ENCODE peak calls at places on chromosome 9, in six cellular contexts. Y is stomach; V is sigmoid colon; G is cardiac muscle cell; Z is CD4-positive, CD25-positive, alpha-beta regulatory T cell; Q is psoas muscle. K is an unnamed sample.

GRCh38 chr9:36781532-36781931 is 208.8 kb downstream of the MELK start:
- DNase-seq in Y (peak; percentile 28), V (no peak), G (peak; percentile 10), Z (no peak), Q (no peak), K (no peak)

GRCh38 chr9:37935106-37935505 is 31.2 kb upstream of the SLC25A51 start:
- DNase-seq in Y (no peak), V (no peak), G (no peak), Z (no peak), Q (no peak), K (peak; percentile 32)

GRCh38 chr9:75937859-75938258 is 47.4 kb downstream of the PCSK5 start:
- DNase-seq in Y (no peak), V (no peak), G (peak; percentile 68), Z (no peak), Q (no peak), K (no peak)

GRCh38 chr9:113588936-113589335 is 125.4 kb downstream of the RGS3 start:
- DNase-seq in Y (no peak), V (peak; percentile 28), G (no peak), Z (no peak), Q (no peak), K (no peak)

GRCh38 chr9:16726023-16726422 is 144.4 kb downstream of the BNC2 start:
- DNase-seq in Y (no peak), V (no peak), G (peak; percentile 71), Z (no peak), Q (no peak), K (no peak)

GRCh38 chr9:104608336-104608735 is 2.9 kb upstream of the OR13C2 start:
- DNase-seq in Y (no peak), V (no peak), G (no peak), Z (no peak), Q (no peak), K (no peak)

GRCh38 chr9:126953089-126953809 is 38.7 kb downstream of the RALGPS1 start:
- DNase-seq in Y (no peak), V (no peak), G (peak; percentile 78), Z (no peak), Q (no peak), K (no peak)

GRCh38 chr9:133003671-133004090 is 25.2 kb downstream of the GFI1B start:
- DNase-seq in Y (no peak), V (no peak), G (no peak), Z (no peak), Q (no peak), K (no peak)

GRCh38 chr9:133952598-133953550 is 39.2 kb downstream of the VAV2 start:
- DNase-seq in Y (no peak), V (no peak), G (no peak), Z (no peak), Q (no peak), K (peak; percentile 18)

GRCh38 chr9:68981825-68982224 is 32.1 kb downstream of the PRKACG start:
- DNase-seq in Y (no peak), V (no peak), G (peak; percentile 13), Z (no peak), Q (no peak), K (no peak)

GRCh38 chr9:27276182-27277030 is 20.5 kb downstream of the EQTN start:
- DNase-seq in Y (no peak), V (no peak), G (peak; percentile 76), Z (peak; percentile 34), Q (no peak), K (no peak)

GRCh38 chr9:20611751-20612287 is 10.5 kb downstream of the MLLT3 start:
- DNase-seq in Y (no peak), V (no peak), G (peak; percentile 83), Z (no peak), Q (no peak), K (no peak)

GRCh38 chr9:69085523-69086283 is 50.2 kb downstream of the FXN start:
- DNase-seq in Y (no peak), V (no peak), G (peak; percentile 95), Z (no peak), Q (no peak), K (no peak)

GRCh38 chr9:81787747-81788632 is 98.6 kb upstream of the TLE1 start:
- DNase-seq in Y (no peak), V (peak; percentile 64), G (peak; percentile 98), Z (no peak), Q (peak; percentile 47), K (no peak)

GRCh38 chr9:97672403-97672802 is 24.7 kb downstream of the XPA start:
- DNase-seq in Y (no peak), V (no peak), G (no peak), Z (no peak), Q (no peak), K (no peak)

GRCh38 chr9:88748566-88749238 is 213.7 kb downstream of the NXNL2 start:
- DNase-seq in Y (no peak), V (peak; percentile 85), G (peak; percentile 90), Z (no peak), Q (peak; percentile 55), K (peak; percentile 71)

GRCh38 chr9:100052375-100052774 is 46.4 kb downstream of the ERP44 start:
- DNase-seq in Y (no peak), V (no peak), G (no peak), Z (no peak), Q (no peak), K (no peak)

GRCh38 chr9:114467226-114467750 is 38.0 kb downstream of the WHRN start:
- DNase-seq in Y (no peak), V (no peak), G (no peak), Z (no peak), Q (no peak), K (no peak)

GRCh38 chr9:133163559-133164208 is at the start of gene GBGT1:
- DNase-seq in Y (peak; percentile 75), V (peak; percentile 85), G (peak; percentile 65), Z (no peak), Q (peak; percentile 75), K (peak; percentile 93)

GRCh38 chr9:106925392-106925791 is 62.4 kb downstream of the ZNF462 start:
- DNase-seq in Y (no peak), V (no peak), G (no peak), Z (no peak), Q (no peak), K (no peak)

GRCh38 chr9:130780865-130781504 is 54.1 kb upstream of the ABL1 start:
- DNase-seq in Y (no peak), V (peak; percentile 95), G (peak; percentile 99), Z (no peak), Q (peak; percentile 69), K (peak; percentile 74)

GRCh38 chr9:123267481-123268239 is 726 bp downstream of the STRBP start:
- DNase-seq in Y (peak; percentile 32), V (peak; percentile 62), G (no peak), Z (no peak), Q (peak; percentile 18), K (peak; percentile 23)

GRCh38 chr9:123266655-123267421 is 1.5 kb downstream of the STRBP start:
- DNase-seq in Y (no peak), V (no peak), G (no peak), Z (no peak), Q (no peak), K (no peak)

GRCh38 chr9:123269316-123269715 is 930 bp upstream of the STRBP start:
- DNase-seq in Y (no peak), V (no peak), G (no peak), Z (no peak), Q (no peak), K (no peak)

GRCh38 chr9:123268950-123269302 is 540 bp upstream of the STRBP start:
- DNase-seq in Y (no peak), V (no peak), G (no peak), Z (no peak), Q (no peak), K (no peak)

DNA sequence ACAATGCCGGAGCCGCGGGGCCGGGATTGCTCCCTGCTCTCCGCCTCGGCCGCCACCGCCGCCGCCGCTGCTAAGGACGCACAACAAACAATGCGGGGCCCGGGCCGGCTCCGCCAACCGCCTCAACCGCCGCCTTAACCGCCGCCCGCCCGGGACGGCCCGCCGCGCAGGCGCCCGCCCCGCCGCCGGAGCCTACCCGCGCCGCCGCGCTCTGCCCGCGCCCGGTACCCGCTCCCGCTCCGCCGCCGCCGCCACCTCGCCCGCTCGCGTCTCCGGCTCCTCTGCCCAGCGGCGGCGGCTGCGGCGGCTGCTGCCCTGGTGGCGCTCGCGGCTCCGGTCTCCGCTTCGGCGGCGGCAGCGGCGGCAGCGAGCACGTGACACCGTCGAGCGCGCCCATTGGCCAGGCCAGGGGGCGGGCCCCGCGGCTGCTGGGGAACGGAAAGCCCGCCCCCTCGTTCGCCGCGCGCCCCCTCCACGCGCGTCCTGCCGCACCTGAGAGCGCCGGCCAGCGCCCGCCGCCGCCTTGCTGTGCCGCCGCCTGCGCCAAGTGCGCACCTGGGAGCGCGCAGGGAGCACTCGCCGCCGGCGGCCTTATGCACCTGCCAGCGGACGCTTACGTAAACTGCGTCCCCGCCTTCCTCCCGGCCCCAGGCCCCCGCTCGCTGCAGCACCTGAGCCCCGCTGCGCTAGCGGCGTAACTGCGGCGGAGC is at the start of gene STRBP:
- DNase-seq in Y (peak; percentile 95), V (peak; percentile 92), G (peak; percentile 84), Z (peak; percentile 96), Q (peak; percentile 90), K (peak; percentile 97)
- H3K27ac ChIP-seq in Y (peak within 1 kb of the TSS; percentile 77), V (peak within 1 kb of the TSS; percentile 75), G (peak within 1 kb of the TSS; percentile 60), Z (peak within 1 kb of the TSS; percentile 66), Q (peak within 1 kb of the TSS; percentile 65), K (peak within 1 kb of the TSS; percentile 49)

DNA sequence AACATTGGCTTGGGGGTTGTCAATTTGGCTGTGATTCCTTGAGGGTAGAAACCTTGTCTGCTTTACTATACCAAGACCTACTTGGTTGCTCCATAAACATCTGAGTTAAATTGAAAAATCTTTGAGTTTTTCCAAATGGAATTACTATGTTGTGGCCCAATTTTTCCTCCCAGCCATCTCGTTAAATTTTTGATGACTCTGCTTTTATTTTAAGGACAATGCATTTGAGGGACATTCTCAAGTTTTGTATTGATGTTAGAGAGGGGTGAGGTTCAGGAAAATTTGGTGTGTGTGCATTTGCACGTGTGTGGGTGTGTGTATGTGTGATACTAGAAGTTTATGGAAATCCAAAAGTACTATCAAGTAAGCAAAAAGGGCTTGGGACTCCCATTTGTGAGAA is 491.4 kb upstream of the KLF4 start:
- DNase-seq in Y (no peak), V (no peak), G (no peak), Z (no peak), Q (no peak), K (no peak)
- H3K4me1 ChIP-seq in Y (no peaks in the 10 kb centered on the region), V (no peaks in the 10 kb centered on the region), G (no peaks in the 10 kb centered on the region), Z (no peaks in the 10 kb centered on the region), Q (no peaks in the 10 kb centered on the region), K (no peaks in the 10 kb centered on the region)

DNA sequence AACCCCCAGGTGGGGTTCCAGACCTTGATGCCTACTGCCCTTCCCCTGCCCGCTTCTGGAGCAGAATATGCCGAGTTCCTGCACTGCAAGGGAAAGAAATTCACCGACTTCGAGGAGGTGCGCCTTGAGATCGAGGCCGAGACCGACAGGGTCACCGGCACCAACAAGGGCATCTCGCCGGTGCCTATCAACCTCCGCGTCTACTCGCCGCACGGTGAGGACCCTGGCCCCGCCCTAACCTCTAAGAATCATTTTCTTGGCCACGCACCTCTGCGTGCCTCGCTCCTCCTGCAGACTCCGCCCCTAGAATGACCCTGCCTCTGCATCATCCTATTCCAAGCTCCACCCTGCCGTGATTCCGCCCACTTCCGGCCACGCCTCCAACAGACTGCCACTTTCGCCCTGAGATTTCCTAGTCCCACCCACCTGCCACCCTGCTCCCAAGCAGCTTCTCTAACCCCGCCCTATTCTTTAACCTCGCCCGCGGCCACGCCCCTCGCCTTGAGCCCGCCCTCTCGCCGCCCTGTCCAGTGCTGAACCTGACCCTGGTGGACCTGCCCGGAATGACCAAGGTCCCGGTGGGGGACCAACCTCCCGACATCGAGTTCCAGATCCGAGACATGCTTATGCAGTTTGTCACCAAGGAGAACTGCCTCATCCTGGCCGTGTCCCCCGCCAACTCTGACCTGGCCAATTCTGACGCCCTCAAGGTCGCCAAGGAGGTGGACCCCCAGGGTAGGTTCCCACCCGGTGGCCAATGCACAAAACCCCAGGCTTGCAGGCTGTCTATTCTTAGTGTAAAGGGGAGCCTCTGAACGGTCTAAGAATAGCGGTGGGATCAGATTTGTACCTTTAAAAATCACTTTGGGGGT is 15.6 kb downstream of the DNM1 start:
- DNase-seq in Y (peak; percentile 97), V (peak; percentile 97), G (peak; percentile 80), Z (peak; percentile 85), Q (peak; percentile 94), K (peak; percentile 98)
- H3K4me3 ChIP-seq in Y (peak overlapping the region; percentile 45), V (peak overlapping the region; percentile 29), G (peak overlapping the region; percentile 13), Z (peak overlapping the region; percentile 60), Q (peak overlapping the region; percentile 65), K (peak overlapping the region; percentile 8)

GRCh38 chr9:121353246-121353975 is 16.6 kb downstream of the STOM start:
- DNase-seq in Y (no peak), V (no peak), G (no peak), Z (peak; percentile 36), Q (no peak), K (no peak)
- H3K27ac ChIP-seq in Y (peak overlapping the region; percentile 66), V (peak overlapping the region; percentile 99), G (peak overlapping the region; percentile 63), Z (no peak overlapping the region), Q (peak overlapping the region; percentile 71), K (peak overlapping the region; percentile 75)

K was measured in right cardiac atrium.